ENCODE peak calls at places on chromosomes 1 and 21, in seven cellular contexts. One of them, this sample, is unnamed.
A peak's percentile ranks its signal among the peaks of the same experiment; 100 is the strongest.

GRCh38 chr1:227891223-227891954 is 56.3 kb downstream of the WNT9A start:
- DNase-seq in upper lobe of right lung: peak; percentile 52
- DNase-seq in GM13977: no peak
- DNase-seq in cardiac fibroblast: no peak
- DNase-seq in PC-3: peak; percentile 44
- DNase-seq in HFF-Myc: no peak
- DNase-seq in astrocyte of the spinal cord: no peak
- DNase-seq in this sample: peak; percentile 37

GRCh38 chr1:155007253-155007828 is 4.7 kb downstream of the ZBTB7B start:
- DNase-seq in upper lobe of right lung: peak; percentile 79
- DNase-seq in GM13977: no peak
- DNase-seq in cardiac fibroblast: no peak
- DNase-seq in PC-3: no peak
- DNase-seq in HFF-Myc: no peak
- DNase-seq in astrocyte of the spinal cord: no peak
- DNase-seq in this sample: no peak

GRCh38 chr1:30321996-30322858 is 401.2 kb downstream of the MATN1 start:
- DNase-seq in upper lobe of right lung: no peak
- DNase-seq in GM13977: no peak
- DNase-seq in cardiac fibroblast: no peak
- DNase-seq in PC-3: no peak
- DNase-seq in HFF-Myc: no peak
- DNase-seq in astrocyte of the spinal cord: no peak
- DNase-seq in this sample: no peak

GRCh38 chr1:173042806-173043205 is 7.9 kb downstream of the TNFSF18 start:
- DNase-seq in upper lobe of right lung: no peak
- DNase-seq in GM13977: no peak
- DNase-seq in cardiac fibroblast: no peak
- DNase-seq in PC-3: peak; percentile 62
- DNase-seq in HFF-Myc: no peak
- DNase-seq in astrocyte of the spinal cord: peak; percentile 63
- DNase-seq in this sample: no peak

GRCh38 chr1:215188302-215188950 is 105.9 kb downstream of the KCNK2 start:
- DNase-seq in upper lobe of right lung: no peak
- DNase-seq in GM13977: no peak
- DNase-seq in cardiac fibroblast: no peak
- DNase-seq in PC-3: peak; percentile 63
- DNase-seq in HFF-Myc: no peak
- DNase-seq in astrocyte of the spinal cord: no peak
- DNase-seq in this sample: no peak

GRCh38 chr1:6491480-6491962 is at the start of gene PLEKHG5:
- DNase-seq in upper lobe of right lung: no peak
- DNase-seq in GM13977: no peak
- DNase-seq in cardiac fibroblast: peak; percentile 47
- DNase-seq in PC-3: peak; percentile 99
- DNase-seq in HFF-Myc: peak; percentile 30
- DNase-seq in astrocyte of the spinal cord: peak; percentile 84
- DNase-seq in this sample: no peak

GRCh38 chr1:29119365-29119929 is 4.3 kb downstream of the TMEM200B start:
- DNase-seq in upper lobe of right lung: no peak
- DNase-seq in GM13977: no peak
- DNase-seq in cardiac fibroblast: no peak
- DNase-seq in PC-3: no peak
- DNase-seq in HFF-Myc: no peak
- DNase-seq in astrocyte of the spinal cord: no peak
- DNase-seq in this sample: no peak

GRCh38 chr21:33229099-33229775 is 501 bp upstream of the IFNAR2 start:
- DNase-seq in upper lobe of right lung: no peak
- DNase-seq in GM13977: no peak
- DNase-seq in cardiac fibroblast: no peak
- DNase-seq in PC-3: no peak
- DNase-seq in HFF-Myc: no peak
- DNase-seq in astrocyte of the spinal cord: no peak
- DNase-seq in this sample: no peak

GRCh38 chr1:226064168-226064815 is 1.8 kb downstream of the H3-3A start:
- DNase-seq in upper lobe of right lung: no peak
- DNase-seq in GM13977: no peak
- DNase-seq in cardiac fibroblast: peak; percentile 21
- DNase-seq in PC-3: peak; percentile 57
- DNase-seq in HFF-Myc: no peak
- DNase-seq in astrocyte of the spinal cord: peak; percentile 23
- DNase-seq in this sample: no peak

GRCh38 chr1:202567747-202568146 is 142.5 kb downstream of the SYT2 start:
- DNase-seq in upper lobe of right lung: no peak
- DNase-seq in GM13977: no peak
- DNase-seq in cardiac fibroblast: peak; percentile 70
- DNase-seq in PC-3: no peak
- DNase-seq in HFF-Myc: no peak
- DNase-seq in astrocyte of the spinal cord: peak; percentile 52
- DNase-seq in this sample: no peak

GRCh38 chr21:42413500-42413899 is 9.8 kb downstream of the UBASH3A start:
- DNase-seq in upper lobe of right lung: peak; percentile 27
- DNase-seq in GM13977: no peak
- DNase-seq in cardiac fibroblast: no peak
- DNase-seq in PC-3: no peak
- DNase-seq in HFF-Myc: no peak
- DNase-seq in astrocyte of the spinal cord: no peak
- DNase-seq in this sample: no peak

GRCh38 chr1:27521336-27522147 is 31.6 kb upstream of the WASF2 start:
- DNase-seq in upper lobe of right lung: no peak
- DNase-seq in GM13977: no peak
- DNase-seq in cardiac fibroblast: no peak
- DNase-seq in PC-3: no peak
- DNase-seq in HFF-Myc: no peak
- DNase-seq in astrocyte of the spinal cord: no peak
- DNase-seq in this sample: no peak

GRCh38 chr1:12810691-12811408 is 19.7 kb downstream of the PRAMEF1 start:
- DNase-seq in upper lobe of right lung: no peak
- DNase-seq in GM13977: no peak
- DNase-seq in cardiac fibroblast: no peak
- DNase-seq in PC-3: peak; percentile 6
- DNase-seq in HFF-Myc: no peak
- DNase-seq in astrocyte of the spinal cord: peak; percentile 3
- DNase-seq in this sample: no peak

DNA sequence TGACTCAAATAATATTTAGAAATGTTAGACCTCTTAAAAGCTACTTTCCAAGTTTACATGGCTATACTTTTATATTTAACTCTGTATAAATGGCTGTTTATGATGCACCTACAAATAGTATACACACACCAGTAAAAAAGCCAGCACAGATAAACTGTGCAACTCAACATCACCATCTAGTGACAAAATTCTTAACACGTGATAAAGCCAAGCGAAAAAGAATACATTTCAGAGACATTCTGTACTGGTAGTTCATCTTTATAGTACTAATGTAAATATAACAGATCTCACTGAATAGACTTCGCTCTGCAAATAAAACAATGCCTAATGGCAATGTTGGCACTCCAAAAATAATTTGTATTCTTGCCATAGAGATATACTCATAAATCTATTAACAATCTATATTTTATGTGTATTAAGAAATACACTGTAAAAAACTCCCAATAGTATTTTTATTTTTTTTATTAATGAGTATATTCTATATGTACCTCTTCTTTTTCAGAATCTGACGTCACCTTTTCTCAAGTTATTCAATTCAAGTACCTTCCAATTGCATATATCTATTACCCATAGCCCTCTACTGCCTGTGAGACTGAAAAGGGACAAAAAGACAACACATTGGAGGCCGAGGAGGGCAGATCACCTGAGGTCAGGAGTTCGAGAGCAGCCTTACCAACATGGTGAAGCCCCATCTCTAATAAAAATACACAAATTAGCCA is 100.2 kb downstream of the DPYD start:
- DNase-seq in upper lobe of right lung: no peak
- DNase-seq in GM13977: no peak
- DNase-seq in cardiac fibroblast: peak; percentile 60
- DNase-seq in PC-3: peak; percentile 76
- DNase-seq in HFF-Myc: peak; percentile 26
- DNase-seq in astrocyte of the spinal cord: peak; percentile 58
- DNase-seq in this sample: no peak
- TF ChIP-seq CTCF in upper lobe of right lung: peak; percentile 49
- TF ChIP-seq CTCF in GM13977: peak; percentile 28
- TF ChIP-seq CTCF in cardiac fibroblast: peak; percentile 46
- TF ChIP-seq CTCF in PC-3: peak; percentile 82
- TF ChIP-seq CTCF in HFF-Myc: peak; percentile 35
- TF ChIP-seq CTCF in astrocyte of the spinal cord: peak; percentile 49
- TF ChIP-seq CTCF in this sample: peak; percentile 49

GRCh38 chr1:67429011-67429527 is 1.1 kb downstream of the SERBP1 start:
- DNase-seq in upper lobe of right lung: no peak
- DNase-seq in GM13977: peak; percentile 22
- DNase-seq in cardiac fibroblast: peak; percentile 21
- DNase-seq in PC-3: peak; percentile 32
- DNase-seq in HFF-Myc: no peak
- DNase-seq in astrocyte of the spinal cord: no peak
- DNase-seq in this sample: no peak

GRCh38 chr1:67431156-67431765 is 1.1 kb upstream of the SERBP1 start:
- DNase-seq in upper lobe of right lung: no peak
- DNase-seq in GM13977: peak; percentile 18
- DNase-seq in cardiac fibroblast: no peak
- DNase-seq in PC-3: no peak
- DNase-seq in HFF-Myc: no peak
- DNase-seq in astrocyte of the spinal cord: no peak
- DNase-seq in this sample: no peak

GRCh38 chr1:67429528-67430357 is 459 bp downstream of the SERBP1 start:
- DNase-seq in upper lobe of right lung: peak; percentile 73
- DNase-seq in GM13977: no peak
- DNase-seq in cardiac fibroblast: no peak
- DNase-seq in PC-3: peak; percentile 27
- DNase-seq in HFF-Myc: no peak
- DNase-seq in astrocyte of the spinal cord: no peak
- DNase-seq in this sample: peak; percentile 57

GRCh38 chr1:67431869-67432578 is 1.8 kb upstream of the SERBP1 start:
- DNase-seq in upper lobe of right lung: no peak
- DNase-seq in GM13977: no peak
- DNase-seq in cardiac fibroblast: no peak
- DNase-seq in PC-3: no peak
- DNase-seq in HFF-Myc: no peak
- DNase-seq in astrocyte of the spinal cord: no peak
- DNase-seq in this sample: no peak

DNA sequence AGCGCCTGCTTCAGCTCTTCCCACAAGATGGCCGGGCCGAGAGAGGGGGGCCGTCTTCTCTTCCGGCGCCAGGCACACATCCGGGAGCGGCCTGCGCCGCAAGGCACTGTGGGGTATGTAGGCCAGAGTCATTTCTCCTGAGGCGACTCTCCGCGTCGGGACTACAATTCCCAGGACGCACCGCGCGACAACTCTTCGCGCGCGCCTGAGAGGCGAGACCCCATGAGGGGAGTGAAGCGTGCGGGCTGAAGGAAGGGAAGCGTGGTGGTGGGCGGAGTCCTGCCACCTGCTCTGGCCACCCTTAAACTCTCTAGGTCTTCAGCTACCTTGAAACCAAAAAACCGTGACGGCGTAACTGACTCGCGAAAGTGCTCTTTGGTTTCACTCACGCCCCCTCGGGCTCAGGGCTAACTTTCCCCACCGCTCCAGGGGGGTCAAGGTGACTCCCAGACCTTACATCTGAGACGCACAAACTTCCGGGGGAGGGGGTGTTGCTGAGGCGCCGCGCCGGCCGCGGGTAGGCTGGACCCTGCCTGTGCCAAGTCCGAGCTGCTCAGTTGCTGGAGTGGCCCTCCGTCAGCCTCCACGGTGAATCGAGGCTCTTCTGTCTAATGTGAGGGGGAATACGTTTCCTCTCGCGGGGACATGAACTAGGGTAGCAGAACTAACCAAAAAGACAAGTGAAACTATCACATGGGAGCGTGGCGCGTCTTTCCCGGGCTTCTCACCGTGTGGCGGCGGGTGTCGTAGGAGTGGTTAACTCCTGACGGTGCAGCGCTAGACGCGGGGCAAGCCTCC is at the start of gene SERBP1:
- DNase-seq in upper lobe of right lung: peak; percentile 98
- DNase-seq in GM13977: peak; percentile 95
- DNase-seq in cardiac fibroblast: peak; percentile 97
- DNase-seq in PC-3: peak; percentile 98
- DNase-seq in HFF-Myc: peak; percentile 92
- DNase-seq in astrocyte of the spinal cord: peak; percentile 98
- DNase-seq in this sample: peak; percentile 97
- TF ChIP-seq CTCF in upper lobe of right lung: no peak
- TF ChIP-seq CTCF in GM13977: no peak
- TF ChIP-seq CTCF in cardiac fibroblast: no peak
- TF ChIP-seq CTCF in PC-3: no peak
- TF ChIP-seq CTCF in HFF-Myc: no peak
- TF ChIP-seq CTCF in astrocyte of the spinal cord: no peak
- TF ChIP-seq CTCF in this sample: no peak

GRCh38 chr1:177928194-177928593 is 41.7 kb downstream of the SEC16B start:
- DNase-seq in upper lobe of right lung: no peak
- DNase-seq in GM13977: no peak
- DNase-seq in cardiac fibroblast: no peak
- DNase-seq in PC-3: peak; percentile 27
- DNase-seq in HFF-Myc: no peak
- DNase-seq in astrocyte of the spinal cord: peak; percentile 40
- DNase-seq in this sample: no peak
- TF ChIP-seq CTCF in upper lobe of right lung: no peak
- TF ChIP-seq CTCF in GM13977: no peak
- TF ChIP-seq CTCF in cardiac fibroblast: peak; percentile 13
- TF ChIP-seq CTCF in PC-3: peak; percentile 31
- TF ChIP-seq CTCF in HFF-Myc: peak; percentile 21
- TF ChIP-seq CTCF in astrocyte of the spinal cord: peak; percentile 32
- TF ChIP-seq CTCF in this sample: no peak

DNA sequence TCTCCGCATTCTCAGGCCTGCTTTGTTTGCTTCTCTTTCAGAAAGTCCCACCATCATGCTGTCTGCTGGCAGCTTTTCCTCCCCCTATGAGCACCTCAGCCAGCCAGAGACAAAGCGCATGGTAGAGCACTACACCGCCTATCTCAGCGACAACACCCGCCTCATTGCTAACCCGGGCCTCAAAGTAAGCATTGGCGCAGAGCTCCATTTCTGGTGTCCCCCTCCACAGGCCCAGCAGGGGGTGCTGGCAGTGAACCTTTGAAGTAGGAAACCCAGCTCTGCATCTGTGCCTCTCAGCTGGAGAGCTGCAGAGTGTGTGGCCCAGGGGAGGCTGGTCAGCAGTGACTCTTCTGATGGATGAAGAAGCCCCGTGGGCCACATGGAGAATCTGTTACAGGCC is 81.2 kb upstream of the RAVER2 start:
- DNase-seq in upper lobe of right lung: no peak
- DNase-seq in GM13977: peak; percentile 7
- DNase-seq in cardiac fibroblast: peak; percentile 7
- DNase-seq in PC-3: peak; percentile 32
- DNase-seq in HFF-Myc: no peak
- DNase-seq in astrocyte of the spinal cord: peak; percentile 41
- DNase-seq in this sample: no peak
- TF ChIP-seq CTCF in upper lobe of right lung: no peak
- TF ChIP-seq CTCF in GM13977: peak; percentile 31
- TF ChIP-seq CTCF in cardiac fibroblast: peak; percentile 29
- TF ChIP-seq CTCF in PC-3: peak; percentile 50
- TF ChIP-seq CTCF in HFF-Myc: peak; percentile 43
- TF ChIP-seq CTCF in astrocyte of the spinal cord: peak; percentile 35
- TF ChIP-seq CTCF in this sample: peak; percentile 17

This sample was measured in lower lobe of right lung.